ENCODE peak calls at places on chromosomes 2 and 18, in seven cellular contexts. One of them, this sample, is unnamed.

GRCh38 chr18:63505566-63506335 is 29.0 kb downstream of the SERPINB5 start:
- DNase-seq in pancreas: no peak
- DNase-seq in cardiac fibroblast: peak; percentile 25
- DNase-seq in fibroblast of villous mesenchyme: peak; percentile 22
- DNase-seq in type B pancreatic cell: no peak
- DNase-seq in H9: peak; percentile 42
- DNase-seq in nephron progenitor cell: peak; percentile 36
- DNase-seq in this sample: peak; percentile 73

GRCh38 chr2:57850415-57851130 is 196.0 kb upstream of the VRK2 start:
- DNase-seq in pancreas: no peak
- DNase-seq in cardiac fibroblast: no peak
- DNase-seq in fibroblast of villous mesenchyme: no peak
- DNase-seq in type B pancreatic cell: no peak
- DNase-seq in H9: no peak
- DNase-seq in nephron progenitor cell: no peak
- DNase-seq in this sample: no peak

GRCh38 chr2:26352892-26353291 is 6.3 kb upstream of the ADGRF3 start:
- DNase-seq in pancreas: no peak
- DNase-seq in cardiac fibroblast: no peak
- DNase-seq in fibroblast of villous mesenchyme: no peak
- DNase-seq in type B pancreatic cell: no peak
- DNase-seq in H9: no peak
- DNase-seq in nephron progenitor cell: no peak
- DNase-seq in this sample: no peak

GRCh38 chr18:59141294-59142068 is 1.8 kb downstream of the SEC11C start:
- DNase-seq in pancreas: no peak
- DNase-seq in cardiac fibroblast: no peak
- DNase-seq in fibroblast of villous mesenchyme: no peak
- DNase-seq in type B pancreatic cell: no peak
- DNase-seq in H9: no peak
- DNase-seq in nephron progenitor cell: no peak
- DNase-seq in this sample: no peak

GRCh38 chr2:45380131-45380836 is 230.8 kb downstream of the SRBD1 start:
- DNase-seq in pancreas: no peak
- DNase-seq in cardiac fibroblast: peak; percentile 22
- DNase-seq in fibroblast of villous mesenchyme: no peak
- DNase-seq in type B pancreatic cell: no peak
- DNase-seq in H9: no peak
- DNase-seq in nephron progenitor cell: no peak
- DNase-seq in this sample: no peak

GRCh38 chr2:75027886-75028285 is 69.4 kb downstream of the POLE4 start:
- DNase-seq in pancreas: no peak
- DNase-seq in cardiac fibroblast: no peak
- DNase-seq in fibroblast of villous mesenchyme: no peak
- DNase-seq in type B pancreatic cell: no peak
- DNase-seq in H9: no peak
- DNase-seq in nephron progenitor cell: no peak
- DNase-seq in this sample: no peak

GRCh38 chr2:70596739-70597138 is 43.1 kb upstream of the TGFA start:
- DNase-seq in pancreas: no peak
- DNase-seq in cardiac fibroblast: peak; percentile 5
- DNase-seq in fibroblast of villous mesenchyme: no peak
- DNase-seq in type B pancreatic cell: no peak
- DNase-seq in H9: no peak
- DNase-seq in nephron progenitor cell: no peak
- DNase-seq in this sample: no peak

GRCh38 chr2:9336534-9337354 is 86.6 kb downstream of the ITGB1BP1 start:
- DNase-seq in pancreas: peak; percentile 30
- DNase-seq in cardiac fibroblast: peak; percentile 93
- DNase-seq in fibroblast of villous mesenchyme: peak; percentile 98
- DNase-seq in type B pancreatic cell: no peak
- DNase-seq in H9: no peak
- DNase-seq in nephron progenitor cell: no peak
- DNase-seq in this sample: no peak

GRCh38 chr2:65055427-65056214 is 595 bp upstream of the CEP68 start:
- DNase-seq in pancreas: no peak
- DNase-seq in cardiac fibroblast: no peak
- DNase-seq in fibroblast of villous mesenchyme: no peak
- DNase-seq in type B pancreatic cell: no peak
- DNase-seq in H9: no peak
- DNase-seq in nephron progenitor cell: peak; percentile 63
- DNase-seq in this sample: no peak

GRCh38 chr2:162828545-162828944 is 10.0 kb downstream of the KCNH7 start:
- DNase-seq in pancreas: no peak
- DNase-seq in cardiac fibroblast: no peak
- DNase-seq in fibroblast of villous mesenchyme: no peak
- DNase-seq in type B pancreatic cell: no peak
- DNase-seq in H9: no peak
- DNase-seq in nephron progenitor cell: no peak
- DNase-seq in this sample: no peak

GRCh38 chr2:231666171-231667095 is 41.9 kb upstream of the PTMA start:
- DNase-seq in pancreas: peak; percentile 97
- DNase-seq in cardiac fibroblast: peak; percentile 94
- DNase-seq in fibroblast of villous mesenchyme: peak; percentile 96
- DNase-seq in type B pancreatic cell: peak; percentile 80
- DNase-seq in H9: peak; percentile 97
- DNase-seq in nephron progenitor cell: peak; percentile 74
- DNase-seq in this sample: peak; percentile 71

GRCh38 chr2:30208453-30208852 is 22.9 kb upstream of the LBH start:
- DNase-seq in pancreas: peak; percentile 47
- DNase-seq in cardiac fibroblast: peak; percentile 87
- DNase-seq in fibroblast of villous mesenchyme: peak; percentile 80
- DNase-seq in type B pancreatic cell: no peak
- DNase-seq in H9: peak; percentile 84
- DNase-seq in nephron progenitor cell: peak; percentile 62
- DNase-seq in this sample: peak; percentile 59

GRCh38 chr18:45713239-45713638 is 10.7 kb upstream of the SLC14A1 start:
- DNase-seq in pancreas: no peak
- DNase-seq in cardiac fibroblast: no peak
- DNase-seq in fibroblast of villous mesenchyme: no peak
- DNase-seq in type B pancreatic cell: no peak
- DNase-seq in H9: no peak
- DNase-seq in nephron progenitor cell: no peak
- DNase-seq in this sample: no peak

GRCh38 chr18:49597152-49597551 is 35.3 kb downstream of the LIPG start:
- DNase-seq in pancreas: no peak
- DNase-seq in cardiac fibroblast: no peak
- DNase-seq in fibroblast of villous mesenchyme: no peak
- DNase-seq in type B pancreatic cell: no peak
- DNase-seq in H9: no peak
- DNase-seq in nephron progenitor cell: no peak
- DNase-seq in this sample: no peak

GRCh38 chr2:178395295-178395694 is 55.7 kb downstream of the PRKRA start:
- DNase-seq in pancreas: no peak
- DNase-seq in cardiac fibroblast: no peak
- DNase-seq in fibroblast of villous mesenchyme: no peak
- DNase-seq in type B pancreatic cell: no peak
- DNase-seq in H9: no peak
- DNase-seq in nephron progenitor cell: no peak
- DNase-seq in this sample: no peak

GRCh38 chr2:181891258-181891965 is at the start of gene ITPRID2:
- DNase-seq in pancreas: peak; percentile 89
- DNase-seq in cardiac fibroblast: peak; percentile 95
- DNase-seq in fibroblast of villous mesenchyme: peak; percentile 91
- DNase-seq in type B pancreatic cell: no peak
- DNase-seq in H9: peak; percentile 79
- DNase-seq in nephron progenitor cell: peak; percentile 84
- DNase-seq in this sample: peak; percentile 89
- TF ChIP-seq CTCF in pancreas: no peak
- TF ChIP-seq CTCF in cardiac fibroblast: no peak
- TF ChIP-seq CTCF in fibroblast of villous mesenchyme: no peak
- TF ChIP-seq CTCF in type B pancreatic cell: no peak
- TF ChIP-seq CTCF in H9: no peak
- TF ChIP-seq CTCF in nephron progenitor cell: no peak
- TF ChIP-seq CTCF in this sample: no peak

GRCh38 chr2:36459725-36460137 is 104.2 kb downstream of the CRIM1 start:
- DNase-seq in pancreas: peak; percentile 17
- DNase-seq in cardiac fibroblast: peak; percentile 72
- DNase-seq in fibroblast of villous mesenchyme: peak; percentile 68
- DNase-seq in type B pancreatic cell: no peak
- DNase-seq in H9: peak; percentile 76
- DNase-seq in nephron progenitor cell: peak; percentile 12
- DNase-seq in this sample: peak; percentile 52
- TF ChIP-seq CTCF in pancreas: peak; percentile 15
- TF ChIP-seq CTCF in cardiac fibroblast: peak; percentile 40
- TF ChIP-seq CTCF in fibroblast of villous mesenchyme: peak; percentile 64
- TF ChIP-seq CTCF in type B pancreatic cell: peak; percentile 52
- TF ChIP-seq CTCF in H9: peak; percentile 76
- TF ChIP-seq CTCF in nephron progenitor cell: peak; percentile 41
- TF ChIP-seq CTCF in this sample: no peak

GRCh38 chr18:39843546-39843945 is 2111.5 kb upstream of the PIK3C3 start:
- DNase-seq in pancreas: no peak
- DNase-seq in cardiac fibroblast: no peak
- DNase-seq in fibroblast of villous mesenchyme: no peak
- DNase-seq in type B pancreatic cell: no peak
- DNase-seq in H9: no peak
- DNase-seq in nephron progenitor cell: no peak
- DNase-seq in this sample: no peak

GRCh38 chr18:39842042-39842791 is 2112.8 kb upstream of the PIK3C3 start:
- DNase-seq in pancreas: no peak
- DNase-seq in cardiac fibroblast: no peak
- DNase-seq in fibroblast of villous mesenchyme: no peak
- DNase-seq in type B pancreatic cell: no peak
- DNase-seq in H9: no peak
- DNase-seq in nephron progenitor cell: no peak
- DNase-seq in this sample: no peak

GRCh38 chr18:39840406-39840805 is 2114.6 kb upstream of the PIK3C3 start:
- DNase-seq in pancreas: no peak
- DNase-seq in cardiac fibroblast: peak; percentile 78
- DNase-seq in fibroblast of villous mesenchyme: peak; percentile 63
- DNase-seq in type B pancreatic cell: no peak
- DNase-seq in H9: no peak
- DNase-seq in nephron progenitor cell: no peak
- DNase-seq in this sample: no peak

GRCh38 chr18:39839782-39840181 is 2115.3 kb upstream of the PIK3C3 start:
- DNase-seq in pancreas: no peak
- DNase-seq in cardiac fibroblast: peak; percentile 18
- DNase-seq in fibroblast of villous mesenchyme: no peak
- DNase-seq in type B pancreatic cell: no peak
- DNase-seq in H9: no peak
- DNase-seq in nephron progenitor cell: no peak
- DNase-seq in this sample: no peak

DNA sequence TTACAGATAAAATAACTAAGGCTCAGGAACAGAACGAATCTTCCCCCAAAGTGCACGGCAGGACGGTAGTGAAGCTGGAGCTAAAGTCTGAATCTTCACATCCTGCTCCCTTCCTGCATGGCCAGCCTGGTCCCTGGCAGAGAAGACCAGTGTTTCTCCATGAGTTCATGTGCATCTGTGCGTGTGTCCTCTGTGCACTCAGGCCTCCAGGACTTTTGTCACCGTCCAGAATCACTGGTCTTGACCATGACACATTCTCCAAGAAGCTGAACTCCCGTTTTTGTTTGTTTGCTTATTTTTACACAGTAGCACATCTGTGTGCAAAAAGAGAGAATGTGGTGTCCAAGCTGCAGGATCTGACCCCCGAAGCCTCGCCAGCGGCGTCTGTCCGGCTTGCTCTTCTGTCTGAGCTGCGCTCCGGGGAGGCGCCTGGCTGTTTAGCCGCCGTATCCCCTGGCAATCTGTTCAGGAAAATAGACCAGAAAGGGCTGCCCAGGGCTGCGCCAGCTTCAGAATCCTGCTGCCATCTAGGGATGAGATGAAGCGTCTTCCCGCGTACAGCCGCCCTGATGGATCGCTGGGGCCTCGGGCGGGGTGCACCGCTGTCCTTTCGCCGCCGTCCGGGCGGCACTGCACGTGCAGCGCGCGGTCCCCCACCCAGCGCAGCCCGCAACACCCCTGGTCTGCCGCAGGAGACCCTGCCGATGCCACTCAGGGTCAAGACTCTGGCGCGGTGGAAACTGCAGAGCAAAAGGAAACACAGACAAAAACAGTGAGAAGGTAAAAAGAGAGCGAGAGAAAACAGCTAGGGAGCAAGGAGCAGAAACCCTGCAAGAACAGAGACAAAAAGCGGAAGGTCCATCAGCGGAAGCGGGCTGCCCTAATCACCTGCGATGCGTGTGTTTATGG is 2113.6 kb upstream of the PIK3C3 start:
- DNase-seq in pancreas: peak; percentile 11
- DNase-seq in cardiac fibroblast: peak; percentile 84
- DNase-seq in fibroblast of villous mesenchyme: peak; percentile 69
- DNase-seq in type B pancreatic cell: peak; percentile 74
- DNase-seq in H9: peak; percentile 79
- DNase-seq in nephron progenitor cell: peak; percentile 74
- DNase-seq in this sample: peak; percentile 62
- TF ChIP-seq CTCF in pancreas: no peak
- TF ChIP-seq CTCF in cardiac fibroblast: peak; percentile 43
- TF ChIP-seq CTCF in fibroblast of villous mesenchyme: peak; percentile 55
- TF ChIP-seq CTCF in type B pancreatic cell: peak; percentile 67
- TF ChIP-seq CTCF in H9: peak; percentile 67
- TF ChIP-seq CTCF in nephron progenitor cell: peak; percentile 45
- TF ChIP-seq CTCF in this sample: no peak

GRCh38 chr18:55334875-55335274 is 253.1 kb downstream of the TCF4 start:
- DNase-seq in pancreas: no peak
- DNase-seq in cardiac fibroblast: no peak
- DNase-seq in fibroblast of villous mesenchyme: no peak
- DNase-seq in type B pancreatic cell: no peak
- DNase-seq in H9: no peak
- DNase-seq in nephron progenitor cell: no peak
- DNase-seq in this sample: no peak

GRCh38 chr18:55327454-55327853 is 260.5 kb downstream of the TCF4 start:
- DNase-seq in pancreas: no peak
- DNase-seq in cardiac fibroblast: no peak
- DNase-seq in fibroblast of villous mesenchyme: no peak
- DNase-seq in type B pancreatic cell: no peak
- DNase-seq in H9: no peak
- DNase-seq in nephron progenitor cell: no peak
- DNase-seq in this sample: no peak

GRCh38 chr18:55328301-55328700 is 259.7 kb downstream of the TCF4 start:
- DNase-seq in pancreas: no peak
- DNase-seq in cardiac fibroblast: peak; percentile 83
- DNase-seq in fibroblast of villous mesenchyme: no peak
- DNase-seq in type B pancreatic cell: no peak
- DNase-seq in H9: no peak
- DNase-seq in nephron progenitor cell: no peak
- DNase-seq in this sample: no peak

GRCh38 chr18:55326134-55326533 is 261.9 kb downstream of the TCF4 start:
- DNase-seq in pancreas: no peak
- DNase-seq in cardiac fibroblast: no peak
- DNase-seq in fibroblast of villous mesenchyme: no peak
- DNase-seq in type B pancreatic cell: no peak
- DNase-seq in H9: no peak
- DNase-seq in nephron progenitor cell: no peak
- DNase-seq in this sample: no peak

GRCh38 chr18:55331301-55331700 is 256.7 kb downstream of the TCF4 start:
- DNase-seq in pancreas: no peak
- DNase-seq in cardiac fibroblast: no peak
- DNase-seq in fibroblast of villous mesenchyme: no peak
- DNase-seq in type B pancreatic cell: no peak
- DNase-seq in H9: no peak
- DNase-seq in nephron progenitor cell: no peak
- DNase-seq in this sample: no peak
- TF ChIP-seq CTCF in pancreas: no peak
- TF ChIP-seq CTCF in cardiac fibroblast: no peak
- TF ChIP-seq CTCF in fibroblast of villous mesenchyme: no peak
- TF ChIP-seq CTCF in type B pancreatic cell: no peak
- TF ChIP-seq CTCF in H9: no peak
- TF ChIP-seq CTCF in nephron progenitor cell: no peak
- TF ChIP-seq CTCF in this sample: no peak